ENCODE peak calls at places on chromosome 15, in eight cellular contexts. B, T, N, Q, X, M, O and Y are unnamed samples.

GRCh38 chr15:57914350-57915055 is 151.0 kb downstream of the ALDH1A2 start:
- DNase-seq in B (no peak), T (no peak), N (no peak), Q (no peak), X (no peak), M (no peak), O (no peak), Y (no peak)

GRCh38 chr15:64092864-64093626 is 593 bp downstream of the CIAO2A start:
- DNase-seq in B (peak; percentile 26), T (peak; percentile 38), N (peak; percentile 30), Q (peak; percentile 72), X (no peak), M (no peak), O (no peak), Y (no peak)

GRCh38 chr15:98138910-98139309 is 178.4 kb downstream of the ARRDC4 start:
- DNase-seq in B (no peak), T (no peak), N (no peak), Q (no peak), X (no peak), M (no peak), O (no peak), Y (no peak)

GRCh38 chr15:100703032-100703578 is 100.7 kb downstream of the ASB7 start:
- DNase-seq in B (no peak), T (no peak), N (peak; percentile 78), Q (no peak), X (no peak), M (no peak), O (no peak), Y (no peak)

GRCh38 chr15:68427366-68427765 is 4.6 kb downstream of the ITGA11 start:
- DNase-seq in B (no peak), T (no peak), N (no peak), Q (no peak), X (no peak), M (no peak), O (no peak), Y (peak; percentile 26)

GRCh38 chr15:76198456-76199105 is 112.7 kb downstream of the ETFA start:
- DNase-seq in B (peak; percentile 4), T (no peak), N (no peak), Q (no peak), X (no peak), M (no peak), O (no peak), Y (no peak)

GRCh38 chr15:101499863-101500713 is 10.6 kb upstream of the PCSK6 start:
- DNase-seq in B (no peak), T (no peak), N (peak; percentile 94), Q (no peak), X (no peak), M (no peak), O (no peak), Y (peak; percentile 59)

GRCh38 chr15:78301326-78301725 is 1.9 kb upstream of the SKIC8 start:
- DNase-seq in B (no peak), T (no peak), N (no peak), Q (no peak), X (no peak), M (no peak), O (no peak), Y (no peak)

GRCh38 chr15:85579011-85579701 is 198.8 kb downstream of the AKAP13 start:
- DNase-seq in B (no peak), T (no peak), N (no peak), Q (no peak), X (no peak), M (no peak), O (no peak), Y (no peak)

GRCh38 chr15:68404056-68404798 is 27.7 kb downstream of the ITGA11 start:
- DNase-seq in B (no peak), T (no peak), N (no peak), Q (no peak), X (no peak), M (no peak), O (peak; percentile 37), Y (peak; percentile 66)

GRCh38 chr15:48695835-48696573 is 50.5 kb upstream of the FBN1 start:
- DNase-seq in B (no peak), T (no peak), N (no peak), Q (no peak), X (no peak), M (no peak), O (no peak), Y (no peak)

GRCh38 chr15:65062726-65063125 is 5.1 kb downstream of the RASL12 start:
- DNase-seq in B (no peak), T (no peak), N (no peak), Q (no peak), X (no peak), M (no peak), O (no peak), Y (no peak)

GRCh38 chr15:91522609-91523332 is 330.7 kb upstream of the SLCO3A1 start:
- DNase-seq in B (no peak), T (peak; percentile 47), N (no peak), Q (no peak), X (no peak), M (no peak), O (no peak), Y (no peak)

GRCh38 chr15:58179741-58180381 is 41.7 kb downstream of the AQP9 start:
- DNase-seq in B (no peak), T (no peak), N (no peak), Q (no peak), X (no peak), M (no peak), O (no peak), Y (no peak)

GRCh38 chr15:96052154-96052553 is 278.3 kb upstream of the NR2F2 start:
- DNase-seq in B (no peak), T (no peak), N (no peak), Q (no peak), X (no peak), M (no peak), O (no peak), Y (no peak)

GRCh38 chr15:59879506-59879905 is 124.6 kb upstream of the FOXB1 start:
- DNase-seq in B (no peak), T (no peak), N (peak; percentile 27), Q (no peak), X (no peak), M (no peak), O (no peak), Y (no peak)

GRCh38 chr15:25705430-25706115 is 157.6 kb downstream of the ATP10A start:
- DNase-seq in B (no peak), T (no peak), N (no peak), Q (no peak), X (no peak), M (no peak), O (no peak), Y (peak; percentile 37)

GRCh38 chr15:80424381-80424780 is 20.2 kb downstream of the ARNT2 start:
- DNase-seq in B (no peak), T (no peak), N (no peak), Q (no peak), X (no peak), M (no peak), O (no peak), Y (no peak)

GRCh38 chr15:55196011-55196410 is 730 bp downstream of the RSL24D1 start:
- DNase-seq in B (no peak), T (no peak), N (no peak), Q (no peak), X (no peak), M (no peak), O (no peak), Y (no peak)

GRCh38 chr15:40957581-40958051 is 4.3 kb downstream of the CHAC1 start:
- DNase-seq in B (no peak), T (no peak), N (peak; percentile 90), Q (no peak), X (no peak), M (no peak), O (no peak), Y (no peak)

GRCh38 chr15:57820119-57820518 is 113.6 kb downstream of the POLR2M start:
- DNase-seq in B (no peak), T (no peak), N (peak; percentile 49), Q (no peak), X (no peak), M (no peak), O (no peak), Y (no peak)

GRCh38 chr15:72340366-72340765 is 20.4 kb upstream of the CELF6 start:
- DNase-seq in B (no peak), T (no peak), N (peak; percentile 9), Q (no peak), X (no peak), M (no peak), O (no peak), Y (no peak)

GRCh38 chr15:24878153-24878552 is 76.6 kb upstream of the SNRPN start:
- DNase-seq in B (no peak), T (no peak), N (peak; percentile 3), Q (peak; percentile 38), X (no peak), M (no peak), O (no peak), Y (no peak)

GRCh38 chr15:48800811-48801460 is 9.9 kb downstream of the CEP152 start:
- DNase-seq in B (no peak), T (no peak), N (no peak), Q (peak; percentile 26), X (no peak), M (no peak), O (no peak), Y (no peak)

GRCh38 chr15:57559875-57560274 is 31.8 kb upstream of the MYZAP start:
- DNase-seq in B (peak; percentile 67), T (peak; percentile 56), N (peak; percentile 43), Q (peak; percentile 88), X (no peak), M (peak; percentile 54), O (peak; percentile 80), Y (peak; percentile 94)

GRCh38 chr15:85024509-85025336 is 43.1 kb downstream of the PDE8A start:
- DNase-seq in B (no peak), T (no peak), N (peak; percentile 72), Q (peak; percentile 46), X (no peak), M (no peak), O (no peak), Y (no peak)

GRCh38 chr15:74340139-74340538 is 27.3 kb downstream of the CYP11A1 start:
- DNase-seq in B (no peak), T (no peak), N (no peak), Q (no peak), X (no peak), M (no peak), O (no peak), Y (peak; percentile 50)

GRCh38 chr15:42914728-42915497 is 5.7 kb downstream of the TTBK2 start:
- DNase-seq in B (no peak), T (no peak), N (no peak), Q (no peak), X (no peak), M (no peak), O (no peak), Y (no peak)

GRCh38 chr15:40463886-40464545 is 6.8 kb upstream of the CHST14 start:
- DNase-seq in B (no peak), T (no peak), N (no peak), Q (no peak), X (no peak), M (no peak), O (no peak), Y (no peak)

GRCh38 chr15:65930134-65930533 is 60.8 kb downstream of the RAB11A start:
- DNase-seq in B (no peak), T (no peak), N (no peak), Q (no peak), X (no peak), M (no peak), O (no peak), Y (no peak)

GRCh38 chr15:65096481-65097385 is 18.3 kb downstream of the UBAP1L start:
- DNase-seq in B (no peak), T (no peak), N (no peak), Q (no peak), X (no peak), M (no peak), O (no peak), Y (no peak)

GRCh38 chr15:78082106-78082742 is 4.7 kb upstream of the TBC1D2B start:
- DNase-seq in B (no peak), T (no peak), N (no peak), Q (no peak), X (no peak), M (no peak), O (no peak), Y (no peak)